ENCODE peak calls at places on chromosome 13, in five cellular contexts. M, R, C, K and Q are unnamed samples.

GRCh38 chr13:98297043-98297442 is 120.0 kb upstream of the RNF113B start:
- DNase-seq in M (no peak), R (no peak), C (no peak), K (no peak), Q (no peak)

GRCh38 chr13:20336761-20337160 is 104.6 kb upstream of the GJB6 start:
- DNase-seq in M (no peak), R (no peak), C (no peak), K (no peak), Q (no peak)

GRCh38 chr13:53321301-53321700 is 292.7 kb downstream of the OLFM4 start:
- DNase-seq in M (no peak), R (no peak), C (no peak), K (no peak), Q (no peak)

GRCh38 chr13:32783067-32783466 is 196.8 kb downstream of the PDS5B start:
- DNase-seq in M (peak; percentile 12), R (peak; percentile 71), C (no peak), K (no peak), Q (no peak)

GRCh38 chr13:23956106-23956505 is 58.8 kb upstream of the C1QTNF9B start:
- DNase-seq in M (peak; percentile 21), R (peak; percentile 81), C (peak; percentile 57), K (peak; percentile 31), Q (peak; percentile 49)

GRCh38 chr13:30792257-30793000 is 57.1 kb downstream of the ALOX5AP start:
- DNase-seq in M (peak; percentile 95), R (peak; percentile 93), C (peak; percentile 87), K (peak; percentile 47), Q (peak; percentile 56)

GRCh38 chr13:110382229-110382628 is 75.1 kb downstream of the COL4A2 start:
- DNase-seq in M (peak; percentile 40), R (peak; percentile 87), C (peak; percentile 18), K (no peak), Q (peak; percentile 50)

GRCh38 chr13:25847145-25847544 is 204.7 kb downstream of the SHISA2 start:
- DNase-seq in M (no peak), R (no peak), C (no peak), K (no peak), Q (no peak)

GRCh38 chr13:76903544-76904162 is 17.4 kb upstream of the KCTD12 start:
- DNase-seq in M (peak; percentile 85), R (peak; percentile 46), C (peak; percentile 42), K (peak; percentile 69), Q (peak; percentile 41)

GRCh38 chr13:102769679-102770078 is 3.9 kb downstream of the TEX30 start:
- DNase-seq in M (peak; percentile 57), R (no peak), C (no peak), K (no peak), Q (no peak)

GRCh38 chr13:25771208-25771607 is 280.6 kb downstream of the SHISA2 start:
- DNase-seq in M (no peak), R (peak; percentile 33), C (no peak), K (no peak), Q (peak; percentile 52)

GRCh38 chr13:89726690-89727435 is 1620.6 kb upstream of the MIR17HG start:
- DNase-seq in M (peak; percentile 98), R (peak; percentile 83), C (no peak), K (no peak), Q (peak; percentile 69)

GRCh38 chr13:114203536-114203935 is 24.5 kb downstream of the CFAP97D2 start:
- DNase-seq in M (no peak), R (no peak), C (no peak), K (no peak), Q (no peak)

GRCh38 chr13:97307096-97307495 is 85.0 kb downstream of the MBNL2 start:
- DNase-seq in M (no peak), R (no peak), C (no peak), K (no peak), Q (no peak)

GRCh38 chr13:40235160-40235796 is 431.2 kb downstream of the FOXO1 start:
- DNase-seq in M (peak; percentile 45), R (peak; percentile 8), C (no peak), K (no peak), Q (no peak)

GRCh38 chr13:97454699-97455098 is 20.7 kb downstream of the RAP2A start:
- DNase-seq in M (no peak), R (no peak), C (no peak), K (no peak), Q (no peak)

GRCh38 chr13:110472904-110473563 is 88.5 kb downstream of the RAB20 start:
- DNase-seq in M (no peak), R (no peak), C (no peak), K (no peak), Q (no peak)

GRCh38 chr13:29428992-29429315 is 166.5 kb downstream of the SLC7A1 start:
- DNase-seq in M (no peak), R (peak; percentile 2), C (no peak), K (no peak), Q (no peak)

GRCh38 chr13:38418286-38418685 is 68.6 kb downstream of the UFM1 start:
- DNase-seq in M (peak; percentile 25), R (no peak), C (no peak), K (no peak), Q (no peak)

GRCh38 chr13:43245374-43245964 is 222.1 kb downstream of the DNAJC15 start:
- DNase-seq in M (peak; percentile 91), R (peak; percentile 92), C (no peak), K (no peak), Q (no peak)

GRCh38 chr13:113441661-113442060 is 11.6 kb downstream of the ADPRHL1 start:
- DNase-seq in M (no peak), R (no peak), C (no peak), K (no peak), Q (no peak)

GRCh38 chr13:23754506-23754905 is 134.7 kb downstream of the MIPEP start:
- DNase-seq in M (no peak), R (no peak), C (no peak), K (no peak), Q (no peak)

GRCh38 chr13:30762643-30763042 is 27.3 kb downstream of the ALOX5AP start:
- DNase-seq in M (no peak), R (no peak), C (no peak), K (no peak), Q (no peak)

GRCh38 chr13:108069521-108070210 is 145.7 kb downstream of the LIG4 start:
- DNase-seq in M (no peak), R (no peak), C (no peak), K (no peak), Q (no peak)

GRCh38 chr13:73040968-73041580 is 17.7 kb upstream of the KLF5 start:
- DNase-seq in M (no peak), R (no peak), C (no peak), K (no peak), Q (no peak)

GRCh38 chr13:102758842-102759241 is 14.7 kb downstream of the TEX30 start:
- DNase-seq in M (no peak), R (no peak), C (no peak), K (no peak), Q (no peak)

GRCh38 chr13:44237276-44237767 is 136.3 kb upstream of the SERP2 start:
- DNase-seq in M (peak; percentile 98), R (peak; percentile 92), C (peak; percentile 25), K (no peak), Q (no peak)

GRCh38 chr13:89372193-89372592 is 1701.0 kb downstream of the SLITRK5 start:
- DNase-seq in M (no peak), R (no peak), C (no peak), K (no peak), Q (no peak)

GRCh38 chr13:113724780-113725315 is 34.2 kb upstream of the TMEM255B start:
- DNase-seq in M (peak; percentile 75), R (peak; percentile 52), C (peak; percentile 82), K (peak; percentile 33), Q (no peak)

GRCh38 chr13:105087941-105088340 is 1447.5 kb downstream of the EFNB2 start:
- DNase-seq in M (no peak), R (no peak), C (no peak), K (no peak), Q (no peak)

DNA sequence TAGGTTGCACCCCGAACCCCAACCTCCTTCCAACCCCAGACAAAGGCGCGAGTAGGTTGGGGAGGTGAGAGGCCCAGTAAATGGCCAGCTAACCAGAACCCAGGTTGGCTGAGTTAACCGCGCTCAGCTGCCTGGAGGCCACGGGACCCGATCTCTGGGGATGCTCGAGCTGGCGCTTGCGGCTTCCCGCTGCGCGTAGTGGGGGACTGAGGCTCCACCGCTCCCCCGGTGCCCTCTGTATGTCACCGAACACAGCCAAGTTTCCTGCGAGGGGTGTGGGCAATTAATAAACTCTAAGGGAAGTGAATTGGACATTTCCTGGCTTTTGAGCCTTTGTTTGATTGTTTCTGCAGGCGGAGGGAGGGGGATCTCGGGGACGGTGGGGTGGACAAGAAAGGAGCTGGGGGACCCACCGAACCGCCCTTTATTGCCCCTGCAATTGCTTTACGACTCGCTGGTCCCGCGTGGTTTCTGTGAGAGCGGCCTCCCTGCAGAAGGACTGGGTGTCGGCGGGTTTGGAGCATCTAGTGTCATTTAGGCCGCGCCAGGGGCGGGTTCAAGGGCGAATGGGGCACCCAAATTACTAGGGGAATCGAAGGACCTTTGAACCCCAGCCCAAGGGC is 3.5 kb upstream of the ZIC5 start:
- DNase-seq in M (no peak), R (no peak), C (no peak), K (no peak), Q (no peak)
- TF ChIP-seq EZH2 in M (no peak), R (peak; percentile 35), C (no peak), K (no peak), Q (peak; percentile 68)

GRCh38 chr13:34886476-34886875 is 55.6 kb upstream of the NBEA start:
- DNase-seq in M (no peak), R (no peak), C (no peak), K (no peak), Q (no peak)
- TF ChIP-seq CTCF in M (no peak), R (no peak), C (no peak), K (no peak), Q (no peak)

GRCh38 chr13:21580736-21581135 is 23.2 kb downstream of the MICU2 start:
- DNase-seq in M (no peak), R (no peak), C (no peak), K (no peak), Q (no peak)

GRCh38 chr13:21576424-21576823 is 27.5 kb downstream of the MICU2 start:
- DNase-seq in M (peak; percentile 14), R (no peak), C (no peak), K (no peak), Q (no peak)

GRCh38 chr13:21583496-21583895 is 20.5 kb downstream of the MICU2 start:
- DNase-seq in M (peak; percentile 54), R (peak; percentile 44), C (no peak), K (no peak), Q (no peak)

GRCh38 chr13:21584973-21585592 is 18.9 kb downstream of the MICU2 start:
- DNase-seq in M (no peak), R (no peak), C (no peak), K (no peak), Q (no peak)

GRCh38 chr13:21579754-21580316 is 24.1 kb downstream of the MICU2 start:
- DNase-seq in M (no peak), R (no peak), C (no peak), K (no peak), Q (no peak)
- H3K4me1 ChIP-seq in M (peaks cover 2% of the 10 kb centered on the region), R (peaks cover 4% of the 10 kb centered on the region), C (no peaks in the 10 kb centered on the region), K (no peaks in the 10 kb centered on the region), Q (no peaks in the 10 kb centered on the region)

GRCh38 chr13:112062619-112063308 is 4.2 kb upstream of the SOX1 start:
- DNase-seq in M (no peak), R (no peak), C (no peak), K (no peak), Q (no peak)

GRCh38 chr13:112060431-112060830 is 6.5 kb upstream of the SOX1 start:
- DNase-seq in M (no peak), R (no peak), C (no peak), K (no peak), Q (no peak)

GRCh38 chr13:112062047-112062618 is 4.8 kb upstream of the SOX1 start:
- DNase-seq in M (no peak), R (no peak), C (no peak), K (no peak), Q (no peak)

GRCh38 chr13:112060899-112061366 is 6.0 kb upstream of the SOX1 start:
- DNase-seq in M (no peak), R (no peak), C (no peak), K (no peak), Q (no peak)

GRCh38 chr13:112061367-112062046 is 5.4 kb upstream of the SOX1 start:
- DNase-seq in M (no peak), R (no peak), C (no peak), K (no peak), Q (no peak)
- TF ChIP-seq EZH2 in M (no peak), R (peak; percentile 78), C (no peak), K (no peak), Q (peak; percentile 48)